ENCODE peak calls at places on chromosomes 11 and 22, in five cellular contexts. One of them, this sample, is unnamed.

GRCh38 chr22:28799125-28799833 is 1.1 kb downstream of the XBP1 start:
- DNase-seq in pancreas: no peak
- DNase-seq in upper lobe of left lung: peak; percentile 74
- DNase-seq in CD4-positive, alpha-beta memory T cell: peak; percentile 56
- DNase-seq in cardiac muscle cell: no peak
- DNase-seq in this sample: peak; percentile 49

GRCh38 chr11:110989734-110990133 is 255.8 kb upstream of the POU2AF2 start:
- DNase-seq in pancreas: no peak
- DNase-seq in upper lobe of left lung: peak; percentile 33
- DNase-seq in CD4-positive, alpha-beta memory T cell: no peak
- DNase-seq in cardiac muscle cell: no peak
- DNase-seq in this sample: no peak

GRCh38 chr22:48531108-48531507 is 1296.6 kb downstream of the BRD1 start:
- DNase-seq in pancreas: no peak
- DNase-seq in upper lobe of left lung: no peak
- DNase-seq in CD4-positive, alpha-beta memory T cell: no peak
- DNase-seq in cardiac muscle cell: no peak
- DNase-seq in this sample: no peak

GRCh38 chr11:104968856-104969776 is 742 bp upstream of the CASP4 start:
- DNase-seq in pancreas: peak; percentile 18
- DNase-seq in upper lobe of left lung: peak; percentile 29
- DNase-seq in CD4-positive, alpha-beta memory T cell: no peak
- DNase-seq in cardiac muscle cell: no peak
- DNase-seq in this sample: no peak

GRCh38 chr22:33781396-33781795 is 138.9 kb downstream of the LARGE1 start:
- DNase-seq in pancreas: no peak
- DNase-seq in upper lobe of left lung: no peak
- DNase-seq in CD4-positive, alpha-beta memory T cell: no peak
- DNase-seq in cardiac muscle cell: peak; percentile 59
- DNase-seq in this sample: no peak

GRCh38 chr11:17473071-17473744 is 3.4 kb downstream of the ABCC8 start:
- DNase-seq in pancreas: no peak
- DNase-seq in upper lobe of left lung: no peak
- DNase-seq in CD4-positive, alpha-beta memory T cell: no peak
- DNase-seq in cardiac muscle cell: peak; percentile 65
- DNase-seq in this sample: peak; percentile 57

GRCh38 chr11:123206671-123207421 is 11.8 kb upstream of the CLMP start:
- DNase-seq in pancreas: no peak
- DNase-seq in upper lobe of left lung: no peak
- DNase-seq in CD4-positive, alpha-beta memory T cell: no peak
- DNase-seq in cardiac muscle cell: peak; percentile 45
- DNase-seq in this sample: no peak

GRCh38 chr11:13963949-13964770 is 1.6 kb downstream of the SPON1 start:
- DNase-seq in pancreas: no peak
- DNase-seq in upper lobe of left lung: no peak
- DNase-seq in CD4-positive, alpha-beta memory T cell: no peak
- DNase-seq in cardiac muscle cell: peak; percentile 31
- DNase-seq in this sample: no peak

GRCh38 chr11:113473983-113474361 is 1.2 kb downstream of the DRD2 start:
- DNase-seq in pancreas: no peak
- DNase-seq in upper lobe of left lung: no peak
- DNase-seq in CD4-positive, alpha-beta memory T cell: no peak
- DNase-seq in cardiac muscle cell: no peak
- DNase-seq in this sample: no peak

GRCh38 chr11:82895437-82896091 is 4.7 kb downstream of the PRCP start:
- DNase-seq in pancreas: no peak
- DNase-seq in upper lobe of left lung: peak; percentile 25
- DNase-seq in CD4-positive, alpha-beta memory T cell: no peak
- DNase-seq in cardiac muscle cell: no peak
- DNase-seq in this sample: no peak

GRCh38 chr11:130580372-130580771 is 131.9 kb downstream of the ADAMTS15 start:
- DNase-seq in pancreas: no peak
- DNase-seq in upper lobe of left lung: no peak
- DNase-seq in CD4-positive, alpha-beta memory T cell: no peak
- DNase-seq in cardiac muscle cell: no peak
- DNase-seq in this sample: peak; percentile 70

GRCh38 chr11:134372961-134373360 is 39.1 kb downstream of the B3GAT1 start:
- DNase-seq in pancreas: no peak
- DNase-seq in upper lobe of left lung: no peak
- DNase-seq in CD4-positive, alpha-beta memory T cell: peak; percentile 22
- DNase-seq in cardiac muscle cell: no peak
- DNase-seq in this sample: peak; percentile 44

GRCh38 chr22:47120399-47120798 is 357.9 kb downstream of the TBC1D22A start:
- DNase-seq in pancreas: no peak
- DNase-seq in upper lobe of left lung: no peak
- DNase-seq in CD4-positive, alpha-beta memory T cell: no peak
- DNase-seq in cardiac muscle cell: no peak
- DNase-seq in this sample: no peak

GRCh38 chr11:90229791-90230190 is 6.9 kb upstream of the CHORDC1 start:
- DNase-seq in pancreas: no peak
- DNase-seq in upper lobe of left lung: no peak
- DNase-seq in CD4-positive, alpha-beta memory T cell: no peak
- DNase-seq in cardiac muscle cell: no peak
- DNase-seq in this sample: no peak

GRCh38 chr22:46612904-46613605 is 7.1 kb upstream of the GRAMD4 start:
- DNase-seq in pancreas: no peak
- DNase-seq in upper lobe of left lung: no peak
- DNase-seq in CD4-positive, alpha-beta memory T cell: peak; percentile 68
- DNase-seq in cardiac muscle cell: peak; percentile 49
- DNase-seq in this sample: no peak

GRCh38 chr11:76336597-76336996 is 44.3 kb downstream of the THAP12 start:
- DNase-seq in pancreas: no peak
- DNase-seq in upper lobe of left lung: no peak
- DNase-seq in CD4-positive, alpha-beta memory T cell: no peak
- DNase-seq in cardiac muscle cell: no peak
- DNase-seq in this sample: no peak

GRCh38 chr22:22111267-22111751 is 128.7 kb upstream of the TOP3B start:
- DNase-seq in pancreas: no peak
- DNase-seq in upper lobe of left lung: no peak
- DNase-seq in CD4-positive, alpha-beta memory T cell: no peak
- DNase-seq in cardiac muscle cell: no peak
- DNase-seq in this sample: no peak

GRCh38 chr11:45371251-45371749 is 85.2 kb upstream of the SYT13 start:
- DNase-seq in pancreas: peak; percentile 53
- DNase-seq in upper lobe of left lung: peak; percentile 65
- DNase-seq in CD4-positive, alpha-beta memory T cell: peak; percentile 57
- DNase-seq in cardiac muscle cell: peak; percentile 88
- DNase-seq in this sample: peak; percentile 75

GRCh38 chr11:67450796-67451657 is 1.5 kb downstream of the GPR152 start:
- DNase-seq in pancreas: no peak
- DNase-seq in upper lobe of left lung: no peak
- DNase-seq in CD4-positive, alpha-beta memory T cell: peak; percentile 11
- DNase-seq in cardiac muscle cell: no peak
- DNase-seq in this sample: no peak

GRCh38 chr11:102416974-102417373 is 35.6 kb downstream of the TMEM123 start:
- DNase-seq in pancreas: no peak
- DNase-seq in upper lobe of left lung: no peak
- DNase-seq in CD4-positive, alpha-beta memory T cell: no peak
- DNase-seq in cardiac muscle cell: no peak
- DNase-seq in this sample: no peak

GRCh38 chr22:19919701-19920363 is 21.7 kb upstream of the COMT start:
- DNase-seq in pancreas: no peak
- DNase-seq in upper lobe of left lung: no peak
- DNase-seq in CD4-positive, alpha-beta memory T cell: no peak
- DNase-seq in cardiac muscle cell: no peak
- DNase-seq in this sample: no peak

GRCh38 chr11:127675602-127676001 is 675.0 kb upstream of the KIRREL3 start:
- DNase-seq in pancreas: peak; percentile 27
- DNase-seq in upper lobe of left lung: no peak
- DNase-seq in CD4-positive, alpha-beta memory T cell: no peak
- DNase-seq in cardiac muscle cell: no peak
- DNase-seq in this sample: no peak

GRCh38 chr11:132911186-132911585 is 621.1 kb downstream of the OPCML start:
- DNase-seq in pancreas: no peak
- DNase-seq in upper lobe of left lung: no peak
- DNase-seq in CD4-positive, alpha-beta memory T cell: no peak
- DNase-seq in cardiac muscle cell: peak; percentile 82
- DNase-seq in this sample: no peak

GRCh38 chr11:131776211-131776610 is 405.8 kb downstream of the NTM start:
- DNase-seq in pancreas: no peak
- DNase-seq in upper lobe of left lung: no peak
- DNase-seq in CD4-positive, alpha-beta memory T cell: no peak
- DNase-seq in cardiac muscle cell: no peak
- DNase-seq in this sample: no peak

GRCh38 chr11:17343907-17344306 is 7.7 kb upstream of the NCR3LG1 start:
- DNase-seq in pancreas: no peak
- DNase-seq in upper lobe of left lung: no peak
- DNase-seq in CD4-positive, alpha-beta memory T cell: no peak
- DNase-seq in cardiac muscle cell: no peak
- DNase-seq in this sample: no peak

GRCh38 chr11:124843616-124843910 is 21.7 kb upstream of the ROBO3 start:
- DNase-seq in pancreas: no peak
- DNase-seq in upper lobe of left lung: no peak
- DNase-seq in CD4-positive, alpha-beta memory T cell: no peak
- DNase-seq in cardiac muscle cell: no peak
- DNase-seq in this sample: no peak

DNA sequence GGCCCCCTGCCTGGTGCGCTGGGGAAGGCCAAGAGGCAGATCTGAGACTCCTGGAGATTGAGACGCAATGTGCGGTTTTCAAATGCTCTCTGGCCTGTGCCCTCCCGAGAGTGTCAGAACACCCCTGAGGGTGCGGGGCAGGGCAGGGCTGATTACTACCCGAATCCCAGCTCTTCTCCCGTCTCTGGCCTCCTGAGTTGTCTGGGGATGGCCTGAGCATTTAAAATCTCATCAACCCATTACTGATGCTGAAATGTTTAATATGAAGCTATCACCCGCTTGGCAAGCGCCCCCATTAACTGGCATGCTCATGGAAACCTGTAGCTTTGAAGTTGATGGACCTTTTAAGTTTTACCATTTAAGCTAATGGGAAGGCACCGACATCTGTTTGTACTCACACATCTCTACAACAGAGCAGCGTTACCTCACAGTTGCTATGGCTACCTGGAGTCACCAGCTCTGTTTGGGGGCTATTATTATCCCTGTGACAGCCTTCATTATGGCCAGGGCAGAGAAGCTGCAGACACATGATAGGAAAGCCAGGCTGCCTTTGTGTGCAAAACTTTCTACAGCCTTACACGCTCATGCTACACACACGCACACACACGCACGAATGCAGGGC is 3.6 kb upstream of the MB start:
- DNase-seq in pancreas: no peak
- DNase-seq in upper lobe of left lung: no peak
- DNase-seq in CD4-positive, alpha-beta memory T cell: no peak
- DNase-seq in cardiac muscle cell: peak; percentile 93
- DNase-seq in this sample: no peak
- H3K4me3 ChIP-seq in pancreas: no peak overlapping the region
- H3K4me3 ChIP-seq in upper lobe of left lung: no peak overlapping the region
- H3K4me3 ChIP-seq in CD4-positive, alpha-beta memory T cell: no peak overlapping the region
- H3K4me3 ChIP-seq in cardiac muscle cell: no peak overlapping the region
- H3K4me3 ChIP-seq in this sample: no peak overlapping the region

GRCh38 chr22:43365715-43366440 is 22.7 kb upstream of the SCUBE1 start:
- DNase-seq in pancreas: no peak
- DNase-seq in upper lobe of left lung: no peak
- DNase-seq in CD4-positive, alpha-beta memory T cell: no peak
- DNase-seq in cardiac muscle cell: no peak
- DNase-seq in this sample: no peak
- H3K4me1 ChIP-seq in pancreas: no peaks in the 10 kb centered on the region
- H3K4me1 ChIP-seq in upper lobe of left lung: no peaks in the 10 kb centered on the region
- H3K4me1 ChIP-seq in CD4-positive, alpha-beta memory T cell: no peaks in the 10 kb centered on the region
- H3K4me1 ChIP-seq in cardiac muscle cell: peaks cover 12% of the 10 kb centered on the region
- H3K4me1 ChIP-seq in this sample: no peaks in the 10 kb centered on the region

GRCh38 chr11:95483339-95483738 is 252.3 kb upstream of the SESN3 start:
- DNase-seq in pancreas: no peak
- DNase-seq in upper lobe of left lung: no peak
- DNase-seq in CD4-positive, alpha-beta memory T cell: no peak
- DNase-seq in cardiac muscle cell: no peak
- DNase-seq in this sample: no peak
- H3K4me3 ChIP-seq in pancreas: no peak overlapping the region
- H3K4me3 ChIP-seq in upper lobe of left lung: no peak overlapping the region
- H3K4me3 ChIP-seq in CD4-positive, alpha-beta memory T cell: no peak overlapping the region
- H3K4me3 ChIP-seq in cardiac muscle cell: no peak overlapping the region
- H3K4me3 ChIP-seq in this sample: no peak overlapping the region

DNA sequence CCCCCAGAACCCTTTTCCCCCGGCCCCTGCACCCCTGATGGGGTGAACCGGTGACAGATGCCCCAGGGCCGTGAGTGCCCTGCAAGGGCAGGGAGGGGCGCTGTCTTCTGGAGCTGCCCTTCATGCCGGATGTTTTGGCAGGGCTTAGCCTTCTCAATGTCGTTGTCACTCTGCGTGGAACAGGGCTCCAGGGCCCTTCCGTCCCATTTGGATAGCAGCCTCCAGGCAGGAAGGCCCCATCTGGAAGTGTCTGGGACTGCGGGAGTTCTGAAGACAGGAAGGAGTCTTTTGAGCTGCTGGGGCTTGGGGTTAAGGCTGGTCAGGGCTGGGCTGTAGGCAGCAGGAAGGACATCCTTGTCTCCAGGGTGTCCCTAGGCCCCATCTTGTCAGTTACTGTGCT is 4.6 kb downstream of the FRMD8 start:
- DNase-seq in pancreas: no peak
- DNase-seq in upper lobe of left lung: no peak
- DNase-seq in CD4-positive, alpha-beta memory T cell: no peak
- DNase-seq in cardiac muscle cell: no peak
- DNase-seq in this sample: peak; percentile 58
- H3K4me1 ChIP-seq in pancreas: peaks cover 22% of the 10 kb centered on the region
- H3K4me1 ChIP-seq in upper lobe of left lung: peaks cover 54% of the 10 kb centered on the region
- H3K4me1 ChIP-seq in CD4-positive, alpha-beta memory T cell: peaks cover 51% of the 10 kb centered on the region
- H3K4me1 ChIP-seq in cardiac muscle cell: peaks cover 4% of the 10 kb centered on the region
- H3K4me1 ChIP-seq in this sample: peaks cover 16% of the 10 kb centered on the region

GRCh38 chr11:57405271-57405890 is 14.9 kb upstream of the PRG2 start:
- DNase-seq in pancreas: no peak
- DNase-seq in upper lobe of left lung: peak; percentile 22
- DNase-seq in CD4-positive, alpha-beta memory T cell: no peak
- DNase-seq in cardiac muscle cell: no peak
- DNase-seq in this sample: no peak
- H3K4me3 ChIP-seq in pancreas: no peak overlapping the region
- H3K4me3 ChIP-seq in upper lobe of left lung: no peak overlapping the region
- H3K4me3 ChIP-seq in CD4-positive, alpha-beta memory T cell: no peak overlapping the region
- H3K4me3 ChIP-seq in cardiac muscle cell: no peak overlapping the region
- H3K4me3 ChIP-seq in this sample: no peak overlapping the region

GRCh38 chr11:118618115-118618990 is 10.9 kb downstream of the PHLDB1 start:
- DNase-seq in pancreas: no peak
- DNase-seq in upper lobe of left lung: peak; percentile 49
- DNase-seq in CD4-positive, alpha-beta memory T cell: no peak
- DNase-seq in cardiac muscle cell: no peak
- DNase-seq in this sample: no peak

GRCh38 chr11:118620529-118621070 is 13.2 kb downstream of the PHLDB1 start:
- DNase-seq in pancreas: no peak
- DNase-seq in upper lobe of left lung: no peak
- DNase-seq in CD4-positive, alpha-beta memory T cell: no peak
- DNase-seq in cardiac muscle cell: no peak
- DNase-seq in this sample: no peak

GRCh38 chr11:118621071-118621815 is 13.8 kb downstream of the PHLDB1 start:
- DNase-seq in pancreas: peak; percentile 70
- DNase-seq in upper lobe of left lung: peak; percentile 79
- DNase-seq in CD4-positive, alpha-beta memory T cell: no peak
- DNase-seq in cardiac muscle cell: peak; percentile 92
- DNase-seq in this sample: peak; percentile 89

GRCh38 chr11:118618991-118619375 is 11.6 kb downstream of the PHLDB1 start:
- DNase-seq in pancreas: no peak
- DNase-seq in upper lobe of left lung: no peak
- DNase-seq in CD4-positive, alpha-beta memory T cell: no peak
- DNase-seq in cardiac muscle cell: no peak
- DNase-seq in this sample: peak; percentile 16

GRCh38 chr11:118619444-118620205 is 12.2 kb downstream of the PHLDB1 start:
- DNase-seq in pancreas: no peak
- DNase-seq in upper lobe of left lung: peak; percentile 46
- DNase-seq in CD4-positive, alpha-beta memory T cell: no peak
- DNase-seq in cardiac muscle cell: no peak
- DNase-seq in this sample: peak; percentile 49
- H3K4me1 ChIP-seq in pancreas: peaks cover 7% of the 10 kb centered on the region
- H3K4me1 ChIP-seq in upper lobe of left lung: peaks cover 81% of the 10 kb centered on the region
- H3K4me1 ChIP-seq in CD4-positive, alpha-beta memory T cell: peaks cover 13% of the 10 kb centered on the region
- H3K4me1 ChIP-seq in cardiac muscle cell: peaks cover 37% of the 10 kb centered on the region
- H3K4me1 ChIP-seq in this sample: peaks cover 36% of the 10 kb centered on the region

This sample was measured in SJCRH30.